ENCODE peak calls at places on chromosomes 13 and 19, in nine cellular contexts. B is transverse colon, T is H1, S is stomach, Q is GM12878, D is sigmoid colon, J is upper lobe of left lung, Y is SK-N-SH, X is HepG2. A is an unnamed sample.

GRCh38 chr13:87129602-87130300 is 541.4 kb upstream of the SLITRK5 start:
- DNase-seq in Q (no peak), Y (no peak), D (no peak), S (no peak), J (no peak), T (no peak), B (no peak), X (no peak), A (no peak)

GRCh38 chr13:77919351-77920294 is 992 bp upstream of the EDNRB start:
- DNase-seq in X (no peak), Q (no peak), Y (peak), D (peak), S (no peak), B (peak), T (peak), J (peak), A (no peak)

GRCh38 chr13:109872864-109873263 is 86.5 kb upstream of the IRS2 start:
- DNase-seq in Y (no peak), J (no peak), D (no peak), S (no peak), X (no peak), B (no peak), Q (no peak), T (no peak), A (peak)

GRCh38 chr19:53055117-53055516 is 10.6 kb downstream of the ERVV-2 start:
- DNase-seq in X (peak), S (no peak), J (no peak), Y (no peak), Q (no peak), D (no peak), B (no peak), T (no peak), A (no peak)

GRCh38 chr19:15181394-15181793 is 19.4 kb downstream of the NOTCH3 start:
- DNase-seq in D (no peak), X (no peak), S (no peak), J (no peak), B (no peak), Y (no peak), T (no peak), Q (no peak), A (no peak)

GRCh38 chr19:44207126-44207803 is 5.1 kb upstream of the ZNF227 start:
- DNase-seq in Q (peak), T (peak), Y (peak), B (peak), S (peak), X (peak), D (peak), J (peak), A (peak)

GRCh38 chr19:31266731-31267130 is 82.5 kb downstream of the TSHZ3 start:
- DNase-seq in J (no peak), X (no peak), D (peak), Y (no peak), B (no peak), Q (no peak), S (no peak), T (no peak), A (no peak)

GRCh38 chr13:34044660-34045080 is 226.7 kb downstream of the RFC3 start:
- DNase-seq in Q (no peak), S (no peak), X (no peak), B (no peak), Y (no peak), T (no peak), D (no peak), J (no peak), A (no peak)

GRCh38 chr19:16203256-16204004 is 5.7 kb downstream of the AP1M1 start:
- DNase-seq in D (no peak), T (no peak), Y (no peak), X (no peak), B (no peak), Q (no peak), J (no peak), S (no peak), A (no peak)

GRCh38 chr19:45676851-45677263 is 8.8 kb downstream of the GIPR start:
- DNase-seq in J (peak), T (no peak), S (peak), B (peak), X (no peak), Q (no peak), D (no peak), Y (no peak), A (no peak)

GRCh38 chr19:49683814-49684250 is 5.6 kb upstream of the ADM5 start:
- DNase-seq in X (no peak), S (no peak), J (no peak), B (no peak), Y (no peak), Q (no peak), T (no peak), D (no peak), A (no peak)

GRCh38 chr13:20160346-20161274 is at the start of gene GJA3:
- DNase-seq in X (no peak), J (no peak), D (no peak), S (no peak), B (no peak), Y (peak), Q (no peak), T (no peak), A (no peak)

GRCh38 chr13:88739192-88739591 is 1068.0 kb downstream of the SLITRK5 start:
- DNase-seq in Y (no peak), D (no peak), B (no peak), X (no peak), S (no peak), T (no peak), J (no peak), Q (no peak), A (no peak)

GRCh38 chr13:63481334-63481733 is 2065.7 kb upstream of the PCDH20 start:
- DNase-seq in S (no peak), T (no peak), B (no peak), X (no peak), D (no peak), J (no peak), Q (no peak), Y (peak), A (no peak)

GRCh38 chr13:110648155-110648819 is 32.9 kb downstream of the NAXD start:
- DNase-seq in B (no peak), Y (peak), S (no peak), Q (no peak), J (no peak), T (no peak), D (peak), X (no peak), A (no peak)

GRCh38 chr19:48290341-48290922 is 20.6 kb downstream of the ZNF114 start:
- DNase-seq in J (no peak), Q (no peak), D (no peak), X (no peak), S (no peak), T (peak), B (no peak), Y (peak), A (no peak)

GRCh38 chr19:42419309-42419708 is 7.9 kb downstream of the LIPE start:
- DNase-seq in J (no peak), D (no peak), B (no peak), Y (no peak), X (no peak), Q (no peak), S (no peak), T (no peak), A (no peak)

GRCh38 chr19:49061000-49061399 is 3.5 kb upstream of the CGB7 start:
- DNase-seq in T (no peak), Y (no peak), S (no peak), Q (no peak), X (no peak), D (no peak), J (no peak), B (no peak), A (no peak)

GRCh38 chr19:33437351-33438015 is 64.0 kb downstream of the CEBPG start:
- DNase-seq in Y (peak), X (no peak), D (peak), B (no peak), J (no peak), T (no peak), Q (no peak), S (no peak), A (no peak)

GRCh38 chr19:23273022-23273593 is 22.9 kb upstream of the ZNF724 start:
- DNase-seq in Y (peak), Q (no peak), X (no peak), S (no peak), B (peak), T (no peak), D (no peak), J (no peak), A (no peak)

GRCh38 chr13:74251778-74252519 is 117.7 kb upstream of the KLF12 start:
- DNase-seq in S (no peak), T (no peak), Y (no peak), Q (no peak), B (no peak), D (no peak), J (no peak), X (no peak), A (no peak)

GRCh38 chr13:74040200-74040599 is 94.0 kb downstream of the KLF12 start:
- DNase-seq in B (peak), D (no peak), Q (no peak), J (peak), S (peak), X (peak), T (peak), Y (peak), A (no peak)

GRCh38 chr13:94251801-94252200 is 227.7 kb downstream of the DCT start:
- DNase-seq in X (no peak), Y (no peak), T (no peak), S (no peak), J (no peak), B (no peak), D (no peak), Q (no peak), A (no peak)

GRCh38 chr13:19561585-19561984 is 253 bp upstream of the TPTE2 start:
- DNase-seq in S (no peak), Q (no peak), B (no peak), D (no peak), J (no peak), X (no peak), Y (peak), T (no peak), A (no peak)

GRCh38 chr13:28451482-28452217 is 43.3 kb downstream of the FLT1 start:
- DNase-seq in X (no peak), J (no peak), Q (no peak), Y (no peak), B (no peak), T (no peak), D (no peak), S (no peak), A (no peak)

GRCh38 chr19:46847528-46847927 is 3.1 kb downstream of the AP2S1 start:
- DNase-seq in D (peak), S (no peak), Y (no peak), X (no peak), J (no peak), T (no peak), Q (no peak), B (no peak), A (no peak)

GRCh38 chr13:31195616-31196015 is 4.2 kb upstream of the B3GLCT start:
- DNase-seq in Q (no peak), J (no peak), S (no peak), D (no peak), X (no peak), B (no peak), Y (no peak), T (no peak), A (no peak)

GRCh38 chr13:50685491-50685890 is 158.0 kb downstream of the DLEU7 start:
- DNase-seq in S (peak), J (peak), Y (no peak), X (no peak), D (peak), B (peak), T (no peak), Q (no peak), A (no peak)

GRCh38 chr13:105428816-105429215 is 1106.6 kb downstream of the EFNB2 start:
- DNase-seq in X (no peak), J (no peak), S (no peak), T (no peak), B (no peak), Q (no peak), D (no peak), Y (no peak), A (no peak)

GRCh38 chr13:48110930-48111721 is 16.2 kb upstream of the MED4 start:
- DNase-seq in Q (no peak), S (no peak), Y (no peak), X (peak), T (no peak), B (no peak), D (no peak), J (no peak), A (no peak)

GRCh38 chr13:73464758-73465628 is 406.2 kb downstream of the KLF5 start:
- DNase-seq in Q (no peak), Y (no peak), T (no peak), B (peak), D (no peak), X (no peak), J (no peak), S (no peak), A (no peak)

GRCh38 chr13:33935969-33936368 is 118.0 kb downstream of the RFC3 start:
- DNase-seq in Q (no peak), T (no peak), B (no peak), Y (no peak), D (no peak), J (no peak), S (no peak), X (no peak), A (no peak)

GRCh38 chr13:35793823-35794222 is 317.3 kb upstream of the MAB21L1 start:
- DNase-seq in D (no peak), T (no peak), X (no peak), J (no peak), B (no peak), Q (no peak), Y (no peak), S (no peak), A (no peak)

GRCh38 chr19:58128041-58128685 is 22.4 kb downstream of the ZNF329 start:
- DNase-seq in B (no peak), J (no peak), S (no peak), Y (no peak), Q (no peak), D (no peak), T (no peak), X (no peak), A (no peak)

GRCh38 chr19:803686-804418 is 6.6 kb downstream of the PTBP1 start:
- DNase-seq in T (no peak), Y (no peak), J (no peak), X (no peak), S (no peak), Q (no peak), D (no peak), B (no peak), A (no peak)

GRCh38 chr19:14577885-14578427 is 4.9 kb upstream of the CLEC17A start:
- DNase-seq in Y (peak), Q (peak), B (no peak), T (no peak), D (no peak), S (no peak), J (no peak), X (no peak), A (no peak)

GRCh38 chr19:4238831-4239230 is 8.0 kb upstream of the YJU2 start:
- DNase-seq in T (no peak), S (no peak), D (no peak), B (no peak), J (no peak), Y (no peak), X (no peak), Q (no peak), A (no peak)

GRCh38 chr19:10238172-10238783 is 7.1 kb upstream of the S1PR2 start:
- DNase-seq in B (peak), Y (no peak), T (no peak), J (peak), X (peak), S (peak), D (peak), Q (no peak), A (peak)
- TF ChIP-seq EP300 in B (no peak), Y (no peak), T (no peak), J (no peak), X (peak), S (no peak), D (no peak), Q (no peak), A (no peak)

GRCh38 chr19:28984315-28984714 is 228.6 kb downstream of the UQCRFS1 start:
- DNase-seq in Q (no peak), Y (no peak), X (no peak), T (no peak), D (no peak), J (no peak), B (no peak), S (no peak), A (no peak)

GRCh38 chr19:28981994-28982393 is 231.0 kb downstream of the UQCRFS1 start:
- DNase-seq in Q (no peak), J (no peak), S (no peak), D (no peak), X (no peak), Y (no peak), T (no peak), B (no peak), A (no peak)

GRCh38 chr19:28985201-28985600 is 227.8 kb downstream of the UQCRFS1 start:
- DNase-seq in B (no peak), D (no peak), X (no peak), S (no peak), J (peak), Q (no peak), T (no peak), Y (no peak), A (no peak)

GRCh38 chr19:28977826-28978225 is 235.1 kb downstream of the UQCRFS1 start:
- DNase-seq in B (no peak), X (no peak), J (no peak), Q (no peak), D (no peak), Y (no peak), S (no peak), T (no peak), A (no peak)

GRCh38 chr19:28980236-28980868 is 232.6 kb downstream of the UQCRFS1 start:
- DNase-seq in X (no peak), D (no peak), B (no peak), Q (no peak), Y (no peak), J (no peak), T (no peak), S (no peak), A (no peak)
- TF ChIP-seq CTCF in X (no peak), D (no peak), B (no peak), Q (no peak), Y (peak), J (no peak), T (peak), S (no peak), A (no peak)

DNA sequence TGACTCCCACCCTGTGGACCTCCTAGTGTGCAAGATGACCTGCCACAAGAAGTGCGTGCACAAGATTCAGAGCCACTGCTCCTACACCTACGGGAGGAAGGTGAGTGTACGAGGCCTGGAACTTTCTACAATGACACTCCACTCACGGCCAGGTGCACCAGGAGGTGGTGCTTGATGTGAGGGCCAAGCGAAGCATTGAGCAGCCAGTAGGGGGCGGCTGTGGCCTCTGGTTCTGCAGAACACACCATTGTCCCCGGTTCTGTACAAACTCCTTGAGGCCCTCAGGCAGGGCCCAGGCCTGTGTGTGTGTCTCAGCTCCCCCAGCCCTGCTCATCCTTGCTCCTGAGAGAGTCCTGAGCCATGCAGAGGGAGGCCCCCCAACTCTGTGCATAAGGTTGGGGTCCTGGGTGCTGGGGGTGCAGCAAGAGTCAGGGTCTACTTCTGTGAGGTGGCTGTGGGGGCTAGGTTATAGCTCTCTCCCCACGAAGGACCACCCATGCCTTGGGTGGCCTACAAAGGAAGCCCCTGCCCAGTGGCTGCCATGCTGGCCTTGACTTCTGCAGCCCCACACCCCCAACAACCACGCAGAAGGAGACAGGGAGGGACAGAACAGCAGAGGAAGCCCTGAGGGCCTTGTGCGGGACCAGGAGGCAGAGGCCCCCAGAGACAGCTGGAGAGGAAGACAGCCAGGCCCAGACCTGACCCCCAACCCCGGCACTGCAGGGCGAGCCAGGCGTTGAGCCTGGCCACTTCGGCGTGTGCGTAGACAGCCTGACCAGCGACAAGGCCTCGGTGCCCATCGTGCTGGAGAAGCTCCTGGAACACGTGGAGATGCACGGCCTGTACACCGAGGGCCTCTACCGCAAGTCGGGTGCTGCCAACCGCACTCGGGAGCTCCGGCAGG is 9.7 kb upstream of the USE1 start:
- DNase-seq in Y (peak), Q (no peak), S (peak), T (peak), X (peak), J (peak), B (peak), D (peak), A (no peak)
- TF ChIP-seq POLR2AphosphoS5 in Y (no peak), Q (no peak), S (peak), T (no peak), X (no peak), J (no peak), B (no peak), D (no peak), A (no peak)

GRCh38 chr19:13100871-13101589 is 1.6 kb downstream of the LYL1 start:
- DNase-seq in Q (no peak), X (no peak), S (no peak), Y (no peak), J (peak), D (no peak), B (no peak), T (no peak), A (no peak)

GRCh38 chr19:13099073-13099999 is 3.3 kb downstream of the LYL1 start:
- DNase-seq in B (peak), Q (no peak), J (peak), Y (no peak), D (peak), X (no peak), T (no peak), S (peak), A (no peak)

GRCh38 chr19:13098291-13099072 is 4.2 kb downstream of the LYL1 start:
- DNase-seq in D (peak), J (peak), X (no peak), S (no peak), Y (no peak), B (no peak), T (no peak), Q (no peak), A (no peak)

GRCh38 chr19:13101590-13102415 is 855 bp downstream of the LYL1 start:
- DNase-seq in X (peak), S (no peak), Y (no peak), B (no peak), J (no peak), Q (no peak), D (no peak), T (no peak), A (no peak)

GRCh38 chr19:13100031-13100588 is 2.5 kb downstream of the LYL1 start:
- DNase-seq in D (no peak), Q (peak), S (no peak), Y (no peak), X (no peak), B (no peak), T (no peak), J (peak), A (no peak)
- TF ChIP-seq EP300 in D (no peak), Q (peak), S (no peak), Y (no peak), X (no peak), B (no peak), T (no peak), J (no peak), A (no peak)

GRCh38 chr13:98972627-98973026 is 5.2 kb downstream of the DOCK9 start:
- DNase-seq in B (no peak), S (no peak), Y (no peak), D (no peak), J (no peak), Q (no peak), T (no peak), X (no peak), A (no peak)

GRCh38 chr13:98972059-98972458 is 5.8 kb downstream of the DOCK9 start:
- DNase-seq in Y (no peak), D (no peak), Q (no peak), X (no peak), B (no peak), T (no peak), S (no peak), J (no peak), A (no peak)

GRCh38 chr13:98966019-98966418 is 11.8 kb downstream of the DOCK9 start:
- DNase-seq in T (no peak), Q (no peak), Y (no peak), D (no peak), B (no peak), J (no peak), X (no peak), S (no peak), A (no peak)

GRCh38 chr13:98974053-98974452 is 3.8 kb downstream of the DOCK9 start:
- DNase-seq in D (no peak), T (no peak), Y (no peak), B (no peak), Q (no peak), X (no peak), S (no peak), J (no peak), A (no peak)

GRCh38 chr13:98970293-98970692 is 7.6 kb downstream of the DOCK9 start:
- DNase-seq in T (no peak), Y (no peak), D (no peak), X (no peak), S (no peak), Q (no peak), B (no peak), J (peak), A (no peak)
- TF ChIP-seq CTCF in T (no peak), Y (no peak), D (no peak), X (no peak), S (no peak), Q (no peak), B (no peak), J (no peak), A (no peak)

A was measured in esophagus muscularis mucosa.